ENCODE peak calls at places on chromosomes 7 and 10, in ten cellular contexts. B is ovary; T is GM23338; L is pancreas; R is CD8-positive, alpha-beta T cell; O is heart right ventricle; S is colonic mucosa; G is IMR-90; A is keratinocyte; Q is neural progenitor cell. C is an unnamed sample. For H3K27me3, the result is how much of the 10 kb centered on the place peaks cover.

GRCh38 chr10:101467286-101467770 is 113.4 kb downstream of the BTRC start:
- DNase-seq in B (no peak), T (peak), L (peak), R (peak), O (peak), S (peak), G (peak), A (peak), Q (peak), C (no peak)

GRCh38 chr10:35103887-35104286 is 13.7 kb upstream of the CUL2 start:
- DNase-seq in B (no peak), T (no peak), L (no peak), R (no peak), O (no peak), S (no peak), G (no peak), A (no peak), Q (no peak), C (no peak)

GRCh38 chr7:123935436-123936381 is 10.7 kb downstream of the SPAM1 start:
- DNase-seq in B (no peak), T (no peak), L (no peak), R (no peak), O (no peak), S (no peak), G (no peak), A (no peak), Q (no peak), C (no peak)

GRCh38 chr10:99945286-99945685 is 64.5 kb downstream of the DNMBP start:
- DNase-seq in B (peak), T (no peak), L (peak), R (no peak), O (peak), S (no peak), G (peak), A (peak), Q (no peak), C (peak)

GRCh38 chr7:140512317-140513000 is 33.2 kb upstream of the MKRN1 start:
- DNase-seq in B (peak), T (no peak), L (peak), R (no peak), O (peak), S (peak), G (no peak), A (no peak), Q (no peak), C (peak)

GRCh38 chr7:34760271-34760670 is 102.3 kb downstream of the NPSR1 start:
- DNase-seq in B (no peak), T (no peak), L (no peak), R (no peak), O (no peak), S (no peak), G (no peak), A (no peak), Q (no peak), C (no peak)

GRCh38 chr10:71159892-71160291 is 52.5 kb upstream of the UNC5B start:
- DNase-seq in B (no peak), T (no peak), L (no peak), R (no peak), O (no peak), S (no peak), G (no peak), A (no peak), Q (no peak), C (no peak)

GRCh38 chr7:133044722-133045473 is 37.0 kb downstream of the CHCHD3 start:
- DNase-seq in B (no peak), T (peak), L (no peak), R (no peak), O (no peak), S (no peak), G (no peak), A (no peak), Q (peak), C (no peak)

GRCh38 chr10:9157656-9158055 is 1103.2 kb downstream of the GATA3 start:
- DNase-seq in B (no peak), T (no peak), L (no peak), R (no peak), O (no peak), S (no peak), G (no peak), A (no peak), Q (no peak), C (no peak)

GRCh38 chr7:95886501-95887090 is 114.2 kb downstream of the DYNC1I1 start:
- DNase-seq in B (no peak), T (peak), L (no peak), R (no peak), O (no peak), S (no peak), G (peak), A (no peak), Q (no peak), C (no peak)

GRCh38 chr7:128203710-128204214 is 37.3 kb upstream of the LEP start:
- DNase-seq in B (no peak), T (no peak), L (no peak), R (no peak), O (no peak), S (no peak), G (peak), A (no peak), Q (no peak), C (no peak)

GRCh38 chr7:128206017-128206746 is 34.9 kb upstream of the LEP start:
- DNase-seq in B (no peak), T (peak), L (no peak), R (no peak), O (no peak), S (no peak), G (no peak), A (no peak), Q (no peak), C (no peak)

GRCh38 chr7:128206747-128207500 is 34.2 kb upstream of the LEP start:
- DNase-seq in B (no peak), T (no peak), L (no peak), R (no peak), O (no peak), S (no peak), G (no peak), A (no peak), Q (no peak), C (no peak)

GRCh38 chr7:128204455-128204854 is 36.6 kb upstream of the LEP start:
- DNase-seq in B (no peak), T (no peak), L (no peak), R (no peak), O (no peak), S (no peak), G (no peak), A (no peak), Q (no peak), C (no peak)

GRCh38 chr7:128205068-128205467 is 36.0 kb upstream of the LEP start:
- DNase-seq in B (no peak), T (no peak), L (no peak), R (no peak), O (no peak), S (no peak), G (no peak), A (no peak), Q (no peak), C (no peak)
- H3K27me3 ChIP-seq in B (under half), T (half or more), L (under half), R (under half), O (half or more), S (under half), G (half or more), A (half or more), Q (half or more), C (under half)

DNA sequence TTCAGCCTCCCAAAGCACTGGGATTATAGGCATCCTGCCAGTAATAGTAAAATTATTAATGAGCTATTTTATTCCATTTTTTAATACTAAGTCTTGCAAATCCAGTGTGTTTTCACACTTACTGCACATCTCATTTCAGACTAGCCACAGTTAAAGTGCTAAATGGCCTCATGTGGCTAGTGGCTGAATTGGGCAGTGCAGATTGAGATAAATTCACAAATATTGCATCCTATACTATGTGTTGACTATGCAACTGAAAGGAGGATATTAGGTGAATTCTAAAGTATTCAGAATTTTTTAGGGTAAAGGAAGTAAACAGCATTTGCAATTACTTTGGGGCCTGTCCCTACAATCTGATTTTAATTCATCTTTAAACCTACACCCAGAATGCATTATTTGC is 10.2 kb downstream of the APBB1IP start:
- DNase-seq in B (no peak), T (no peak), L (no peak), R (no peak), O (no peak), S (no peak), G (no peak), A (no peak), Q (no peak), C (no peak)
- TF ChIP-seq CTCF in B (no peak), T (no peak), L (no peak), R (no peak), O (no peak), S (no peak), G (no peak), A (no peak), Q (no peak), C (no peak)

DNA sequence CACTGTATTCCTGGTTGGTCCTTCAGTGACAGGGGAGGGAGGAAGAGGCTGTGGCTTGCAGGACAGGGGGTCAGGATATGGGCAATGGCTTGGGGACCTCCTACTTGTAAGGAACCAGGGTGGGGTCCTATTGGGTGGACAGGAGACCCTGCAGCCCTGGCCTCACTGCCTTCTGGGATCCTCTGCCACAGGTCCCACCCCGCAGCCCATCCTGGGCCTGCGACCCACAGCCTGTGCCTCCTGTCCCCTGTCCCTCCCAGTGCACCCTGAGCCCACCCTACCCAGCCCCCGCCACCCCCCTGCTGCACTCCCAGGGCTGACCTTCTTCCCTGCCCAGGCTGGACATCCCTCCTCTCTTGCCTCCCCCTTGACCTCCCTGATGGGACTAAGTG is 58.7 kb upstream of the MYL10 start:
- DNase-seq in B (no peak), T (no peak), L (no peak), R (no peak), O (no peak), S (no peak), G (no peak), A (no peak), Q (no peak), C (no peak)
- H3K4me3 ChIP-seq in B (no peak), T (peak), L (no peak), R (no peak), O (no peak), S (no peak), G (no peak), A (no peak), Q (no peak), C (no peak)

GRCh38 chr7:155495440-155496248 is 37.7 kb downstream of the EN2 start:
- DNase-seq in B (no peak), T (no peak), L (no peak), R (no peak), O (no peak), S (no peak), G (no peak), A (no peak), Q (no peak), C (no peak)
- H3K27me3 ChIP-seq in B (under half), T (half or more), L (under half), R (under half), O (half or more), S (under half), G (under half), A (under half), Q (half or more), C (under half)

DNA sequence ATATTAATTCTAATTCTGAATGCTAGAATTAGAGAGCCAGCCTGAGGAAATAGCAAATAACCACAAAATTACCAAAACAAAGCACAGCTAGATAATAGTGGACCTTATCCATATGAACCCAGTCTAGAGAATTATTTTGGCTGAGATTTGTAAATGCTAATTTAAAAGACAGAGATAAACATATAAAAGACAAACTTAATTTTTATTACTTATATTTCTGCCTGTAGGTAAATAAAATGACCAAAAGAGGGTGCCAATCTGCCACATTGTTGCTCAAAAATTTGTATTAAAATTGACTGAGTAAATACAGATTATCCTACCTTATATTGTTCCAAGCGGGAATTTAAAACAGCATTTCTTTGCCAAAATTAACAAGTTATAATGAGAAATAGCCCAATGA is 20.2 kb downstream of the RTKN2 start:
- DNase-seq in B (no peak), T (no peak), L (no peak), R (no peak), O (no peak), S (no peak), G (peak), A (no peak), Q (no peak), C (no peak)
- TF ChIP-seq CTCF in B (no peak), T (no peak), L (no peak), R (peak), O (peak), S (no peak), G (peak), A (no peak), Q (peak), C (no peak)

DNA sequence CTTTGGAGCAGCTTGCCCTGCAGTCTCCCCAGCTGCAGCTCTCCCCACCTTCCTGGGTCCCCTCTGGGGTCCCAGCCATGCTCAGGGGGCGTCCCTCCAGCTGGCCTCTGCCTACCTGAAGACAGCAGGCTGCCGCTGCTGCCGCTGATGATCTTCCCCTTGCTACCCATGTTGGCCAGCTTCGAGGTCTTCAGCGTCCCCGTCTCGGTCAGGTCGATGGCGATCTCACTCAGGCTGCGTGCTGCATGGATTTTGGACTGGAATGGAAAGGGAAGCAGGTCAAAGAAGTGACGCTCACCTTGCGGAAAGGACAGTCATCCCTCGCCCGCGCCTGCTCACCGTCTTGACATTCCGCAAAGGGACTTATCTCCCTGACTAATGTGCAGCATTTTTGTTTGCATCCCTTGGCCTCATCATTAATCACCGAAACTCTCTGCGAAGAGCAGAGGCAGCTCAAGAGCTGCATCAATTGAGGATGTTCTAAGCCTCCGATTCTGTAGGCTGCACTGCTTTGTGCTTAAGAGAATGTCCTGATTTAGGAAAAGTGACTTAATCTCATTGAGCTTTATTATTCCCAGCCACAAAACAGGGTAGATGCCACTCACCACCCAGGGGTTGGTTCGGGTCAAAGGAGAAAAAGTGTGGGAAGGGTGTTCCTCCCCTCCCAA is 107.2 kb downstream of the PRPF18 start:
- DNase-seq in B (no peak), T (no peak), L (no peak), R (no peak), O (no peak), S (no peak), G (no peak), A (no peak), Q (peak), C (no peak)
- H3K4me3 ChIP-seq in B (no peak), T (no peak), L (no peak), R (no peak), O (no peak), S (no peak), G (no peak), A (no peak), Q (no peak), C (no peak)

GRCh38 chr10:27745380-27745718 is 270 bp downstream of the MKX start:
- DNase-seq in B (no peak), T (peak), L (peak), R (no peak), O (no peak), S (no peak), G (no peak), A (no peak), Q (no peak), C (no peak)
- H3K27me3 ChIP-seq in B (under half), T (half or more), L (under half), R (half or more), O (half or more), S (half or more), G (half or more), A (half or more), Q (half or more), C (under half)